ENCODE peak calls at places on chromosomes 16 and 17, in ten cellular contexts. One of them, this sample, is unnamed.

GRCh38 chr16:14186007-14186953 is 115.2 kb downstream of the MRTFB start:
- DNase-seq in naive thymus-derived CD8-positive, alpha-beta T cell: peak; percentile 22
- DNase-seq in WTC11: peak; percentile 46
- DNase-seq in stimulated activated CD8-positive, alpha-beta memory T cell treated with anti-CD3 and anti-CD28 coated beads, Interleukin-4, amount 100 ng/mL, for 1 hour: no peak
- DNase-seq in ELF-1: peak; percentile 69
- DNase-seq in GM10248: no peak
- DNase-seq in ACHN: peak; percentile 68
- DNase-seq in activated CD4-positive, alpha-beta T cell treated with anti-CD3 and anti-CD28 coated beads for 24 hours: no peak
- DNase-seq in lung: no peak
- DNase-seq in amygdala: no peak
- DNase-seq in this sample: no peak

GRCh38 chr17:297758-298157 is 54.8 kb downstream of the RPH3AL start:
- DNase-seq in GM10248: no peak
- DNase-seq in naive thymus-derived CD8-positive, alpha-beta T cell: no peak
- DNase-seq in activated CD4-positive, alpha-beta T cell treated with anti-CD3 and anti-CD28 coated beads for 24 hours: no peak
- DNase-seq in stimulated activated CD8-positive, alpha-beta memory T cell treated with anti-CD3 and anti-CD28 coated beads, Interleukin-4, amount 100 ng/mL, for 1 hour: no peak
- DNase-seq in amygdala: no peak
- DNase-seq in ELF-1: no peak
- DNase-seq in lung: no peak
- DNase-seq in ACHN: no peak
- DNase-seq in WTC11: no peak
- DNase-seq in this sample: no peak

GRCh38 chr17:45144199-45145034 is 3.9 kb upstream of the HEXIM1 start:
- DNase-seq in activated CD4-positive, alpha-beta T cell treated with anti-CD3 and anti-CD28 coated beads for 24 hours: no peak
- DNase-seq in amygdala: no peak
- DNase-seq in stimulated activated CD8-positive, alpha-beta memory T cell treated with anti-CD3 and anti-CD28 coated beads, Interleukin-4, amount 100 ng/mL, for 1 hour: no peak
- DNase-seq in ACHN: no peak
- DNase-seq in naive thymus-derived CD8-positive, alpha-beta T cell: peak; percentile 36
- DNase-seq in lung: no peak
- DNase-seq in ELF-1: peak; percentile 25
- DNase-seq in WTC11: peak; percentile 56
- DNase-seq in GM10248: no peak
- DNase-seq in this sample: no peak

GRCh38 chr17:53722407-53722806 is 100.3 kb upstream of the KIF2B start:
- DNase-seq in stimulated activated CD8-positive, alpha-beta memory T cell treated with anti-CD3 and anti-CD28 coated beads, Interleukin-4, amount 100 ng/mL, for 1 hour: no peak
- DNase-seq in naive thymus-derived CD8-positive, alpha-beta T cell: no peak
- DNase-seq in lung: no peak
- DNase-seq in WTC11: no peak
- DNase-seq in ELF-1: no peak
- DNase-seq in activated CD4-positive, alpha-beta T cell treated with anti-CD3 and anti-CD28 coated beads for 24 hours: no peak
- DNase-seq in ACHN: peak; percentile 100
- DNase-seq in GM10248: no peak
- DNase-seq in amygdala: no peak
- DNase-seq in this sample: no peak

GRCh38 chr16:17434006-17434405 is 36.8 kb downstream of the XYLT1 start:
- DNase-seq in naive thymus-derived CD8-positive, alpha-beta T cell: no peak
- DNase-seq in ACHN: no peak
- DNase-seq in ELF-1: no peak
- DNase-seq in activated CD4-positive, alpha-beta T cell treated with anti-CD3 and anti-CD28 coated beads for 24 hours: no peak
- DNase-seq in GM10248: no peak
- DNase-seq in stimulated activated CD8-positive, alpha-beta memory T cell treated with anti-CD3 and anti-CD28 coated beads, Interleukin-4, amount 100 ng/mL, for 1 hour: no peak
- DNase-seq in amygdala: no peak
- DNase-seq in WTC11: no peak
- DNase-seq in lung: no peak
- DNase-seq in this sample: peak; percentile 55

GRCh38 chr16:28067604-28068382 is 4.3 kb upstream of the GSG1L start:
- DNase-seq in WTC11: no peak
- DNase-seq in lung: no peak
- DNase-seq in ELF-1: no peak
- DNase-seq in stimulated activated CD8-positive, alpha-beta memory T cell treated with anti-CD3 and anti-CD28 coated beads, Interleukin-4, amount 100 ng/mL, for 1 hour: no peak
- DNase-seq in ACHN: peak; percentile 63
- DNase-seq in GM10248: no peak
- DNase-seq in activated CD4-positive, alpha-beta T cell treated with anti-CD3 and anti-CD28 coated beads for 24 hours: no peak
- DNase-seq in amygdala: no peak
- DNase-seq in naive thymus-derived CD8-positive, alpha-beta T cell: no peak
- DNase-seq in this sample: no peak

GRCh38 chr16:2159052-2159838 is 3.7 kb downstream of the TRAF7 start:
- DNase-seq in stimulated activated CD8-positive, alpha-beta memory T cell treated with anti-CD3 and anti-CD28 coated beads, Interleukin-4, amount 100 ng/mL, for 1 hour: no peak
- DNase-seq in amygdala: no peak
- DNase-seq in ELF-1: no peak
- DNase-seq in ACHN: no peak
- DNase-seq in naive thymus-derived CD8-positive, alpha-beta T cell: no peak
- DNase-seq in GM10248: no peak
- DNase-seq in WTC11: no peak
- DNase-seq in lung: no peak
- DNase-seq in activated CD4-positive, alpha-beta T cell treated with anti-CD3 and anti-CD28 coated beads for 24 hours: no peak
- DNase-seq in this sample: no peak

GRCh38 chr17:50337956-50338355 is 8.0 kb upstream of the XYLT2 start:
- DNase-seq in WTC11: no peak
- DNase-seq in activated CD4-positive, alpha-beta T cell treated with anti-CD3 and anti-CD28 coated beads for 24 hours: no peak
- DNase-seq in lung: no peak
- DNase-seq in stimulated activated CD8-positive, alpha-beta memory T cell treated with anti-CD3 and anti-CD28 coated beads, Interleukin-4, amount 100 ng/mL, for 1 hour: no peak
- DNase-seq in naive thymus-derived CD8-positive, alpha-beta T cell: no peak
- DNase-seq in GM10248: no peak
- DNase-seq in ELF-1: no peak
- DNase-seq in ACHN: no peak
- DNase-seq in amygdala: no peak
- DNase-seq in this sample: no peak

GRCh38 chr16:91484-91883 is 13.5 kb downstream of the MPG start:
- DNase-seq in WTC11: no peak
- DNase-seq in stimulated activated CD8-positive, alpha-beta memory T cell treated with anti-CD3 and anti-CD28 coated beads, Interleukin-4, amount 100 ng/mL, for 1 hour: no peak
- DNase-seq in naive thymus-derived CD8-positive, alpha-beta T cell: no peak
- DNase-seq in amygdala: no peak
- DNase-seq in ELF-1: no peak
- DNase-seq in ACHN: no peak
- DNase-seq in lung: no peak
- DNase-seq in GM10248: no peak
- DNase-seq in activated CD4-positive, alpha-beta T cell treated with anti-CD3 and anti-CD28 coated beads for 24 hours: no peak
- DNase-seq in this sample: no peak

GRCh38 chr17:54102246-54102645 is 279.5 kb downstream of the KIF2B start:
- DNase-seq in activated CD4-positive, alpha-beta T cell treated with anti-CD3 and anti-CD28 coated beads for 24 hours: no peak
- DNase-seq in stimulated activated CD8-positive, alpha-beta memory T cell treated with anti-CD3 and anti-CD28 coated beads, Interleukin-4, amount 100 ng/mL, for 1 hour: no peak
- DNase-seq in lung: no peak
- DNase-seq in ACHN: no peak
- DNase-seq in GM10248: no peak
- DNase-seq in ELF-1: no peak
- DNase-seq in naive thymus-derived CD8-positive, alpha-beta T cell: no peak
- DNase-seq in amygdala: no peak
- DNase-seq in WTC11: no peak
- DNase-seq in this sample: no peak

GRCh38 chr16:57384248-57385070 is 12.2 kb downstream of the CX3CL1 start:
- DNase-seq in stimulated activated CD8-positive, alpha-beta memory T cell treated with anti-CD3 and anti-CD28 coated beads, Interleukin-4, amount 100 ng/mL, for 1 hour: no peak
- DNase-seq in ACHN: no peak
- DNase-seq in activated CD4-positive, alpha-beta T cell treated with anti-CD3 and anti-CD28 coated beads for 24 hours: no peak
- DNase-seq in ELF-1: no peak
- DNase-seq in amygdala: no peak
- DNase-seq in WTC11: no peak
- DNase-seq in naive thymus-derived CD8-positive, alpha-beta T cell: no peak
- DNase-seq in GM10248: no peak
- DNase-seq in lung: no peak
- DNase-seq in this sample: no peak

GRCh38 chr17:76524598-76525512 is 12.7 kb downstream of the CYGB start:
- DNase-seq in WTC11: no peak
- DNase-seq in naive thymus-derived CD8-positive, alpha-beta T cell: no peak
- DNase-seq in ELF-1: no peak
- DNase-seq in amygdala: no peak
- DNase-seq in ACHN: no peak
- DNase-seq in GM10248: no peak
- DNase-seq in lung: peak; percentile 52
- DNase-seq in activated CD4-positive, alpha-beta T cell treated with anti-CD3 and anti-CD28 coated beads for 24 hours: no peak
- DNase-seq in stimulated activated CD8-positive, alpha-beta memory T cell treated with anti-CD3 and anti-CD28 coated beads, Interleukin-4, amount 100 ng/mL, for 1 hour: no peak
- DNase-seq in this sample: no peak

GRCh38 chr17:44775838-44776621 is 17.2 kb downstream of the ADAM11 start:
- DNase-seq in lung: no peak
- DNase-seq in activated CD4-positive, alpha-beta T cell treated with anti-CD3 and anti-CD28 coated beads for 24 hours: no peak
- DNase-seq in WTC11: no peak
- DNase-seq in ACHN: no peak
- DNase-seq in ELF-1: no peak
- DNase-seq in stimulated activated CD8-positive, alpha-beta memory T cell treated with anti-CD3 and anti-CD28 coated beads, Interleukin-4, amount 100 ng/mL, for 1 hour: no peak
- DNase-seq in GM10248: no peak
- DNase-seq in naive thymus-derived CD8-positive, alpha-beta T cell: no peak
- DNase-seq in amygdala: no peak
- DNase-seq in this sample: peak; percentile 100

GRCh38 chr17:73069164-73069774 is 23.2 kb downstream of the SLC39A11 start:
- DNase-seq in lung: no peak
- DNase-seq in stimulated activated CD8-positive, alpha-beta memory T cell treated with anti-CD3 and anti-CD28 coated beads, Interleukin-4, amount 100 ng/mL, for 1 hour: no peak
- DNase-seq in activated CD4-positive, alpha-beta T cell treated with anti-CD3 and anti-CD28 coated beads for 24 hours: no peak
- DNase-seq in ACHN: no peak
- DNase-seq in WTC11: no peak
- DNase-seq in GM10248: no peak
- DNase-seq in ELF-1: no peak
- DNase-seq in naive thymus-derived CD8-positive, alpha-beta T cell: no peak
- DNase-seq in amygdala: no peak
- DNase-seq in this sample: no peak

GRCh38 chr17:4208228-4208627 is 55.6 kb downstream of the ANKFY1 start:
- DNase-seq in ACHN: no peak
- DNase-seq in GM10248: no peak
- DNase-seq in lung: no peak
- DNase-seq in activated CD4-positive, alpha-beta T cell treated with anti-CD3 and anti-CD28 coated beads for 24 hours: no peak
- DNase-seq in amygdala: no peak
- DNase-seq in WTC11: no peak
- DNase-seq in ELF-1: peak; percentile 35
- DNase-seq in stimulated activated CD8-positive, alpha-beta memory T cell treated with anti-CD3 and anti-CD28 coated beads, Interleukin-4, amount 100 ng/mL, for 1 hour: no peak
- DNase-seq in naive thymus-derived CD8-positive, alpha-beta T cell: no peak
- DNase-seq in this sample: no peak

GRCh38 chr16:9058211-9058610 is 33.2 kb upstream of the HAPSTR1 start:
- DNase-seq in naive thymus-derived CD8-positive, alpha-beta T cell: no peak
- DNase-seq in activated CD4-positive, alpha-beta T cell treated with anti-CD3 and anti-CD28 coated beads for 24 hours: no peak
- DNase-seq in WTC11: no peak
- DNase-seq in ACHN: no peak
- DNase-seq in lung: no peak
- DNase-seq in stimulated activated CD8-positive, alpha-beta memory T cell treated with anti-CD3 and anti-CD28 coated beads, Interleukin-4, amount 100 ng/mL, for 1 hour: no peak
- DNase-seq in ELF-1: no peak
- DNase-seq in amygdala: no peak
- DNase-seq in GM10248: no peak
- DNase-seq in this sample: no peak

GRCh38 chr17:4090898-4091297 is 51.9 kb downstream of the ZZEF1 start:
- DNase-seq in stimulated activated CD8-positive, alpha-beta memory T cell treated with anti-CD3 and anti-CD28 coated beads, Interleukin-4, amount 100 ng/mL, for 1 hour: no peak
- DNase-seq in activated CD4-positive, alpha-beta T cell treated with anti-CD3 and anti-CD28 coated beads for 24 hours: no peak
- DNase-seq in lung: no peak
- DNase-seq in ACHN: no peak
- DNase-seq in GM10248: no peak
- DNase-seq in WTC11: no peak
- DNase-seq in naive thymus-derived CD8-positive, alpha-beta T cell: no peak
- DNase-seq in ELF-1: no peak
- DNase-seq in amygdala: no peak
- DNase-seq in this sample: no peak

GRCh38 chr17:58313815-58314705 is 14.5 kb downstream of the TSPOAP1 start:
- DNase-seq in ELF-1: no peak
- DNase-seq in stimulated activated CD8-positive, alpha-beta memory T cell treated with anti-CD3 and anti-CD28 coated beads, Interleukin-4, amount 100 ng/mL, for 1 hour: no peak
- DNase-seq in lung: no peak
- DNase-seq in activated CD4-positive, alpha-beta T cell treated with anti-CD3 and anti-CD28 coated beads for 24 hours: no peak
- DNase-seq in ACHN: no peak
- DNase-seq in naive thymus-derived CD8-positive, alpha-beta T cell: no peak
- DNase-seq in WTC11: no peak
- DNase-seq in GM10248: no peak
- DNase-seq in amygdala: no peak
- DNase-seq in this sample: peak; percentile 81

GRCh38 chr17:71519285-71519684 is 601.5 kb upstream of the SOX9 start:
- DNase-seq in naive thymus-derived CD8-positive, alpha-beta T cell: no peak
- DNase-seq in ELF-1: no peak
- DNase-seq in WTC11: no peak
- DNase-seq in lung: no peak
- DNase-seq in ACHN: no peak
- DNase-seq in stimulated activated CD8-positive, alpha-beta memory T cell treated with anti-CD3 and anti-CD28 coated beads, Interleukin-4, amount 100 ng/mL, for 1 hour: no peak
- DNase-seq in GM10248: no peak
- DNase-seq in amygdala: no peak
- DNase-seq in activated CD4-positive, alpha-beta T cell treated with anti-CD3 and anti-CD28 coated beads for 24 hours: no peak
- DNase-seq in this sample: no peak

GRCh38 chr17:801660-802059 is 19.5 kb downstream of the MRM3 start:
- DNase-seq in GM10248: no peak
- DNase-seq in activated CD4-positive, alpha-beta T cell treated with anti-CD3 and anti-CD28 coated beads for 24 hours: no peak
- DNase-seq in naive thymus-derived CD8-positive, alpha-beta T cell: no peak
- DNase-seq in amygdala: no peak
- DNase-seq in WTC11: no peak
- DNase-seq in ACHN: no peak
- DNase-seq in stimulated activated CD8-positive, alpha-beta memory T cell treated with anti-CD3 and anti-CD28 coated beads, Interleukin-4, amount 100 ng/mL, for 1 hour: no peak
- DNase-seq in lung: no peak
- DNase-seq in ELF-1: no peak
- DNase-seq in this sample: no peak

GRCh38 chr16:8047711-8048110 is 542.6 kb downstream of the TMEM114 start:
- DNase-seq in WTC11: no peak
- DNase-seq in stimulated activated CD8-positive, alpha-beta memory T cell treated with anti-CD3 and anti-CD28 coated beads, Interleukin-4, amount 100 ng/mL, for 1 hour: no peak
- DNase-seq in naive thymus-derived CD8-positive, alpha-beta T cell: no peak
- DNase-seq in activated CD4-positive, alpha-beta T cell treated with anti-CD3 and anti-CD28 coated beads for 24 hours: no peak
- DNase-seq in lung: no peak
- DNase-seq in ELF-1: no peak
- DNase-seq in amygdala: no peak
- DNase-seq in GM10248: no peak
- DNase-seq in ACHN: no peak
- DNase-seq in this sample: no peak

GRCh38 chr16:12819126-12820117 is 15.7 kb upstream of the CPPED1 start:
- DNase-seq in activated CD4-positive, alpha-beta T cell treated with anti-CD3 and anti-CD28 coated beads for 24 hours: peak; percentile 77
- DNase-seq in ELF-1: peak; percentile 84
- DNase-seq in GM10248: peak; percentile 73
- DNase-seq in lung: peak; percentile 79
- DNase-seq in WTC11: peak; percentile 89
- DNase-seq in ACHN: peak; percentile 57
- DNase-seq in naive thymus-derived CD8-positive, alpha-beta T cell: peak; percentile 69
- DNase-seq in amygdala: no peak
- DNase-seq in stimulated activated CD8-positive, alpha-beta memory T cell treated with anti-CD3 and anti-CD28 coated beads, Interleukin-4, amount 100 ng/mL, for 1 hour: peak; percentile 36
- DNase-seq in this sample: peak; percentile 87

GRCh38 chr17:51230306-51230705 is 29.5 kb downstream of the MBTD1 start:
- DNase-seq in naive thymus-derived CD8-positive, alpha-beta T cell: no peak
- DNase-seq in GM10248: no peak
- DNase-seq in ACHN: no peak
- DNase-seq in WTC11: no peak
- DNase-seq in stimulated activated CD8-positive, alpha-beta memory T cell treated with anti-CD3 and anti-CD28 coated beads, Interleukin-4, amount 100 ng/mL, for 1 hour: no peak
- DNase-seq in amygdala: no peak
- DNase-seq in activated CD4-positive, alpha-beta T cell treated with anti-CD3 and anti-CD28 coated beads for 24 hours: no peak
- DNase-seq in lung: no peak
- DNase-seq in ELF-1: no peak
- DNase-seq in this sample: no peak

This sample was measured in WERI-Rb-1.